ENCODE peak calls at places on chromosome 12, in six cellular contexts. One of them, this sample, is unnamed. For H3K36me3 and H3K4me1, the result is how much of the 10 kb centered on the place peaks cover.

GRCh38 chr12:92426346-92426745 is 276.4 kb upstream of the PLEKHG7 start:
- DNase-seq in mucosa of descending colon: no peak
- DNase-seq in right lobe of liver: no peak
- DNase-seq in DND-41: no peak
- DNase-seq in GM23248: no peak
- DNase-seq in CD8-positive, alpha-beta T cell: no peak
- DNase-seq in this sample: no peak

GRCh38 chr12:77577756-77578155 is 252.9 kb upstream of the NAV3 start:
- DNase-seq in mucosa of descending colon: no peak
- DNase-seq in right lobe of liver: no peak
- DNase-seq in DND-41: no peak
- DNase-seq in GM23248: peak
- DNase-seq in CD8-positive, alpha-beta T cell: no peak
- DNase-seq in this sample: no peak

GRCh38 chr12:68767191-68767590 is 21.2 kb downstream of the SLC35E3 start:
- DNase-seq in mucosa of descending colon: no peak
- DNase-seq in right lobe of liver: no peak
- DNase-seq in DND-41: no peak
- DNase-seq in GM23248: no peak
- DNase-seq in CD8-positive, alpha-beta T cell: no peak
- DNase-seq in this sample: no peak

GRCh38 chr12:102847131-102847530 is 69.9 kb downstream of the PAH start:
- DNase-seq in mucosa of descending colon: no peak
- DNase-seq in right lobe of liver: no peak
- DNase-seq in DND-41: no peak
- DNase-seq in GM23248: peak
- DNase-seq in CD8-positive, alpha-beta T cell: no peak
- DNase-seq in this sample: no peak

GRCh38 chr12:93163260-93164036 is 214.3 kb upstream of the NUDT4 start:
- DNase-seq in mucosa of descending colon: no peak
- DNase-seq in right lobe of liver: no peak
- DNase-seq in DND-41: no peak
- DNase-seq in GM23248: peak
- DNase-seq in CD8-positive, alpha-beta T cell: no peak
- DNase-seq in this sample: no peak

GRCh38 chr12:79439179-79439825 is 251.5 kb downstream of the PAWR start:
- DNase-seq in mucosa of descending colon: no peak
- DNase-seq in right lobe of liver: no peak
- DNase-seq in DND-41: no peak
- DNase-seq in GM23248: no peak
- DNase-seq in CD8-positive, alpha-beta T cell: no peak
- DNase-seq in this sample: no peak

GRCh38 chr12:108518101-108518715 is 3.1 kb downstream of the FICD start:
- DNase-seq in mucosa of descending colon: no peak
- DNase-seq in right lobe of liver: no peak
- DNase-seq in DND-41: no peak
- DNase-seq in GM23248: no peak
- DNase-seq in CD8-positive, alpha-beta T cell: no peak
- DNase-seq in this sample: no peak

GRCh38 chr12:28021704-28022103 is 49.2 kb upstream of the PTHLH start:
- DNase-seq in mucosa of descending colon: no peak
- DNase-seq in right lobe of liver: no peak
- DNase-seq in DND-41: no peak
- DNase-seq in GM23248: no peak
- DNase-seq in CD8-positive, alpha-beta T cell: no peak
- DNase-seq in this sample: no peak

GRCh38 chr12:3973269-3973884 is 100.2 kb upstream of the PARP11 start:
- DNase-seq in mucosa of descending colon: no peak
- DNase-seq in right lobe of liver: no peak
- DNase-seq in DND-41: no peak
- DNase-seq in GM23248: no peak
- DNase-seq in CD8-positive, alpha-beta T cell: no peak
- DNase-seq in this sample: no peak

GRCh38 chr12:12612403-12612802 is 727 bp downstream of the CREBL2 start:
- DNase-seq in mucosa of descending colon: no peak
- DNase-seq in right lobe of liver: no peak
- DNase-seq in DND-41: peak
- DNase-seq in GM23248: peak
- DNase-seq in CD8-positive, alpha-beta T cell: peak
- DNase-seq in this sample: peak

GRCh38 chr12:93020225-93020997 is 91.3 kb upstream of the EEA1 start:
- DNase-seq in mucosa of descending colon: peak
- DNase-seq in right lobe of liver: no peak
- DNase-seq in DND-41: no peak
- DNase-seq in GM23248: no peak
- DNase-seq in CD8-positive, alpha-beta T cell: no peak
- DNase-seq in this sample: no peak

GRCh38 chr12:108649126-108649525 is 15.4 kb upstream of the SELPLG start:
- DNase-seq in mucosa of descending colon: no peak
- DNase-seq in right lobe of liver: no peak
- DNase-seq in DND-41: no peak
- DNase-seq in GM23248: peak
- DNase-seq in CD8-positive, alpha-beta T cell: no peak
- DNase-seq in this sample: no peak

GRCh38 chr12:31118831-31119530 is 45.3 kb downstream of the DDX11 start:
- DNase-seq in mucosa of descending colon: peak
- DNase-seq in right lobe of liver: no peak
- DNase-seq in DND-41: no peak
- DNase-seq in GM23248: no peak
- DNase-seq in CD8-positive, alpha-beta T cell: no peak
- DNase-seq in this sample: no peak

GRCh38 chr12:26229910-26230309 is 34.5 kb downstream of the SSPN start:
- DNase-seq in mucosa of descending colon: no peak
- DNase-seq in right lobe of liver: no peak
- DNase-seq in DND-41: no peak
- DNase-seq in GM23248: no peak
- DNase-seq in CD8-positive, alpha-beta T cell: no peak
- DNase-seq in this sample: no peak

GRCh38 chr12:11701398-11701797 is 51.9 kb downstream of the ETV6 start:
- DNase-seq in mucosa of descending colon: no peak
- DNase-seq in right lobe of liver: no peak
- DNase-seq in DND-41: no peak
- DNase-seq in GM23248: no peak
- DNase-seq in CD8-positive, alpha-beta T cell: no peak
- DNase-seq in this sample: no peak

GRCh38 chr12:58917699-58918334 is 2.5 kb downstream of the LRIG3 start:
- DNase-seq in mucosa of descending colon: no peak
- DNase-seq in right lobe of liver: no peak
- DNase-seq in DND-41: no peak
- DNase-seq in GM23248: peak
- DNase-seq in CD8-positive, alpha-beta T cell: no peak
- DNase-seq in this sample: no peak

GRCh38 chr12:22856120-22856699 is 231.2 kb downstream of the ETNK1 start:
- DNase-seq in mucosa of descending colon: no peak
- DNase-seq in right lobe of liver: no peak
- DNase-seq in DND-41: no peak
- DNase-seq in GM23248: peak
- DNase-seq in CD8-positive, alpha-beta T cell: no peak
- DNase-seq in this sample: no peak

GRCh38 chr12:8722286-8722685 is 24.5 kb downstream of the RIMKLB start:
- DNase-seq in mucosa of descending colon: no peak
- DNase-seq in right lobe of liver: no peak
- DNase-seq in DND-41: no peak
- DNase-seq in GM23248: no peak
- DNase-seq in CD8-positive, alpha-beta T cell: no peak
- DNase-seq in this sample: no peak

GRCh38 chr12:111168009-111168786 is 200.7 kb downstream of the PHETA1 start:
- DNase-seq in mucosa of descending colon: no peak
- DNase-seq in right lobe of liver: no peak
- DNase-seq in DND-41: no peak
- DNase-seq in GM23248: no peak
- DNase-seq in CD8-positive, alpha-beta T cell: no peak
- DNase-seq in this sample: no peak

GRCh38 chr12:86148071-86148470 is 108.1 kb downstream of the MGAT4C start:
- DNase-seq in mucosa of descending colon: no peak
- DNase-seq in right lobe of liver: no peak
- DNase-seq in DND-41: no peak
- DNase-seq in GM23248: no peak
- DNase-seq in CD8-positive, alpha-beta T cell: no peak
- DNase-seq in this sample: no peak

GRCh38 chr12:72095025-72095424 is 156.4 kb downstream of the TPH2 start:
- DNase-seq in mucosa of descending colon: no peak
- DNase-seq in right lobe of liver: no peak
- DNase-seq in DND-41: no peak
- DNase-seq in GM23248: no peak
- DNase-seq in CD8-positive, alpha-beta T cell: no peak
- DNase-seq in this sample: no peak

GRCh38 chr12:614727-615060 is 48.6 kb downstream of the NINJ2 start:
- DNase-seq in mucosa of descending colon: no peak
- DNase-seq in right lobe of liver: no peak
- DNase-seq in DND-41: no peak
- DNase-seq in GM23248: no peak
- DNase-seq in CD8-positive, alpha-beta T cell: no peak
- DNase-seq in this sample: no peak

GRCh38 chr12:110338754-110339153 is 57.7 kb downstream of the ATP2A2 start:
- DNase-seq in mucosa of descending colon: no peak
- DNase-seq in right lobe of liver: no peak
- DNase-seq in DND-41: no peak
- DNase-seq in GM23248: peak
- DNase-seq in CD8-positive, alpha-beta T cell: no peak
- DNase-seq in this sample: no peak

GRCh38 chr12:124625867-124626675 is 58.7 kb upstream of the NCOR2 start:
- DNase-seq in mucosa of descending colon: peak
- DNase-seq in right lobe of liver: peak
- DNase-seq in DND-41: no peak
- DNase-seq in GM23248: peak
- DNase-seq in CD8-positive, alpha-beta T cell: no peak
- DNase-seq in this sample: peak

GRCh38 chr12:85468356-85469157 is 188.5 kb downstream of the ALX1 start:
- DNase-seq in mucosa of descending colon: no peak
- DNase-seq in right lobe of liver: no peak
- DNase-seq in DND-41: peak
- DNase-seq in GM23248: peak
- DNase-seq in CD8-positive, alpha-beta T cell: no peak
- DNase-seq in this sample: no peak

GRCh38 chr12:77343291-77343690 is 277.9 kb upstream of the E2F7 start:
- DNase-seq in mucosa of descending colon: no peak
- DNase-seq in right lobe of liver: no peak
- DNase-seq in DND-41: no peak
- DNase-seq in GM23248: peak
- DNase-seq in CD8-positive, alpha-beta T cell: no peak
- DNase-seq in this sample: no peak

GRCh38 chr12:12627308-12627827 is 15.7 kb downstream of the CREBL2 start:
- DNase-seq in mucosa of descending colon: no peak
- DNase-seq in right lobe of liver: no peak
- DNase-seq in DND-41: no peak
- DNase-seq in GM23248: no peak
- DNase-seq in CD8-positive, alpha-beta T cell: no peak
- DNase-seq in this sample: no peak

GRCh38 chr12:31236998-31237637 is 88.8 kb downstream of the SINHCAF start:
- DNase-seq in mucosa of descending colon: no peak
- DNase-seq in right lobe of liver: no peak
- DNase-seq in DND-41: no peak
- DNase-seq in GM23248: no peak
- DNase-seq in CD8-positive, alpha-beta T cell: no peak
- DNase-seq in this sample: no peak

GRCh38 chr12:22101749-22102243 is 55.8 kb downstream of the CMAS start:
- DNase-seq in mucosa of descending colon: no peak
- DNase-seq in right lobe of liver: no peak
- DNase-seq in DND-41: peak
- DNase-seq in GM23248: peak
- DNase-seq in CD8-positive, alpha-beta T cell: no peak
- DNase-seq in this sample: peak

GRCh38 chr12:104294845-104295674 is 8.5 kb upstream of the EID3 start:
- DNase-seq in mucosa of descending colon: no peak
- DNase-seq in right lobe of liver: no peak
- DNase-seq in DND-41: no peak
- DNase-seq in GM23248: no peak
- DNase-seq in CD8-positive, alpha-beta T cell: no peak
- DNase-seq in this sample: no peak

GRCh38 chr12:104292872-104293794 is 10.4 kb upstream of the EID3 start:
- DNase-seq in mucosa of descending colon: no peak
- DNase-seq in right lobe of liver: no peak
- DNase-seq in DND-41: no peak
- DNase-seq in GM23248: no peak
- DNase-seq in CD8-positive, alpha-beta T cell: no peak
- DNase-seq in this sample: no peak

GRCh38 chr12:104290320-104290719 is 13.2 kb upstream of the EID3 start:
- DNase-seq in mucosa of descending colon: no peak
- DNase-seq in right lobe of liver: no peak
- DNase-seq in DND-41: no peak
- DNase-seq in GM23248: no peak
- DNase-seq in CD8-positive, alpha-beta T cell: no peak
- DNase-seq in this sample: no peak

GRCh38 chr12:104290855-104291254 is 12.7 kb upstream of the EID3 start:
- DNase-seq in mucosa of descending colon: no peak
- DNase-seq in right lobe of liver: no peak
- DNase-seq in DND-41: no peak
- DNase-seq in GM23248: no peak
- DNase-seq in CD8-positive, alpha-beta T cell: no peak
- DNase-seq in this sample: no peak

GRCh38 chr12:104291867-104292524 is 11.5 kb upstream of the EID3 start:
- DNase-seq in mucosa of descending colon: no peak
- DNase-seq in right lobe of liver: no peak
- DNase-seq in DND-41: no peak
- DNase-seq in GM23248: no peak
- DNase-seq in CD8-positive, alpha-beta T cell: no peak
- DNase-seq in this sample: no peak
- H3K36me3 ChIP-seq in mucosa of descending colon: under half
- H3K36me3 ChIP-seq in right lobe of liver: under half
- H3K36me3 ChIP-seq in DND-41: half or more
- H3K36me3 ChIP-seq in GM23248: half or more
- H3K36me3 ChIP-seq in CD8-positive, alpha-beta T cell: under half
- H3K36me3 ChIP-seq in this sample: under half

GRCh38 chr12:99453831-99454538 is 193.6 kb upstream of the GARIN6 start:
- DNase-seq in mucosa of descending colon: no peak
- DNase-seq in right lobe of liver: no peak
- DNase-seq in DND-41: no peak
- DNase-seq in GM23248: peak
- DNase-seq in CD8-positive, alpha-beta T cell: no peak
- DNase-seq in this sample: no peak
- H3K4me3 ChIP-seq in mucosa of descending colon: no peak
- H3K4me3 ChIP-seq in right lobe of liver: no peak
- H3K4me3 ChIP-seq in DND-41: no peak
- H3K4me3 ChIP-seq in GM23248: peak
- H3K4me3 ChIP-seq in CD8-positive, alpha-beta T cell: no peak
- H3K4me3 ChIP-seq in this sample: no peak

DNA sequence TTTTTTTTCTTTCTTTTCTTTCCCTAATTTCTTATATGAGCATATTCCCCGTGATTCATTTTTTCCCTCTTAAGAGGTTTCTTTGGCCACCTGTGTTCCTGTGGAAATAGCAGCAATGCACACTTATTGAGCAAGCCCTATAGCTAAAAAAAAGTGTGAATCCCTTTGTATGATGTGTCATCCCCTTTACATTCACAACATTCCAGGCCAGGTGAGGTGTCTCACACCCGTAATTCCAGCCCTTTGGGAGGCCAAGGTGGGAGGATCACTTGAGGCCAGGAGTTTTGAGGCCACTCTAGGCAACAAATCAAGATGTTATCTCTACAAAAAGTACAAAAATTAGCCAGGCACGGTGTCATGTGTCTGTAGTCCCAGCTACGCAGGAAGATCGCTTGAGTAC is 700.4 kb upstream of the TBX3 start:
- DNase-seq in mucosa of descending colon: no peak
- DNase-seq in right lobe of liver: no peak
- DNase-seq in DND-41: no peak
- DNase-seq in GM23248: no peak
- DNase-seq in CD8-positive, alpha-beta T cell: no peak
- DNase-seq in this sample: no peak
- H3K4me1 ChIP-seq in mucosa of descending colon: under half
- H3K4me1 ChIP-seq in right lobe of liver: under half
- H3K4me1 ChIP-seq in DND-41: under half
- H3K4me1 ChIP-seq in GM23248: under half
- H3K4me1 ChIP-seq in CD8-positive, alpha-beta T cell: under half
- H3K4me1 ChIP-seq in this sample: under half

GRCh38 chr12:123200414-123200813 is 32.5 kb downstream of the MPHOSPH9 start:
- DNase-seq in mucosa of descending colon: no peak
- DNase-seq in right lobe of liver: no peak
- DNase-seq in DND-41: no peak
- DNase-seq in GM23248: no peak
- DNase-seq in CD8-positive, alpha-beta T cell: no peak
- DNase-seq in this sample: no peak
- H3K36me3 ChIP-seq in mucosa of descending colon: under half
- H3K36me3 ChIP-seq in right lobe of liver: under half
- H3K36me3 ChIP-seq in DND-41: half or more
- H3K36me3 ChIP-seq in GM23248: under half
- H3K36me3 ChIP-seq in CD8-positive, alpha-beta T cell: under half
- H3K36me3 ChIP-seq in this sample: half or more

This sample was measured in heart right ventricle.